ENCODE peak calls at places on chromosomes 1 and 21, in ten cellular contexts. F is cardiac muscle cell; N is aorta; I is CD4-positive, CD25-positive, alpha-beta regulatory T cell; O is CD4-positive, alpha-beta T cell; C is substantia nigra; Z is PC-3; G is uterus; A is heart right ventricle; E is transverse colon. U is an unnamed sample.

GRCh38 chr1:109687641-109688499 is at the start of gene GSTM1:
- DNase-seq in G (peak), N (no peak), E (peak), Z (no peak), C (peak), O (peak), I (peak), F (peak), A (peak), U (no peak)

GRCh38 chr1:62735491-62736171 is 47.4 kb upstream of the DOCK7 start:
- DNase-seq in A (no peak), C (no peak), N (no peak), F (no peak), E (no peak), G (no peak), Z (peak), O (no peak), I (no peak), U (no peak)

GRCh38 chr1:64235133-64235532 is 31.7 kb downstream of the UBE2U start:
- DNase-seq in Z (no peak), C (no peak), A (no peak), G (no peak), O (no peak), N (no peak), F (no peak), E (no peak), I (no peak), U (no peak)

GRCh38 chr1:65068202-65069011 is 79.6 kb upstream of the AK4 start:
- DNase-seq in N (no peak), G (peak), C (no peak), E (peak), I (peak), Z (peak), A (no peak), F (no peak), O (no peak), U (no peak)

GRCh38 chr1:185284533-185285244 is 32.4 kb downstream of the IVNS1ABP start:
- DNase-seq in A (no peak), F (peak), Z (no peak), I (no peak), O (no peak), N (no peak), G (no peak), C (no peak), E (no peak), U (no peak)

GRCh38 chr1:7842517-7842916 is 10.3 kb downstream of the UTS2 start:
- DNase-seq in Z (no peak), A (no peak), G (no peak), E (peak), I (no peak), C (no peak), F (no peak), O (no peak), N (no peak), U (no peak)

GRCh38 chr1:200038987-200039848 is 11.7 kb downstream of the NR5A2 start:
- DNase-seq in E (peak), C (no peak), G (no peak), A (peak), F (peak), I (no peak), O (no peak), N (peak), Z (peak), U (no peak)

GRCh38 chr21:45113543-45113942 is 39.2 kb downstream of the ADARB1 start:
- DNase-seq in I (no peak), Z (no peak), A (no peak), C (no peak), N (no peak), O (no peak), E (no peak), G (no peak), F (peak), U (no peak)

GRCh38 chr1:155175927-155176371 is 2.3 kb downstream of the TRIM46 start:
- DNase-seq in G (no peak), Z (peak), E (peak), A (no peak), C (no peak), F (no peak), N (peak), O (no peak), I (no peak), U (no peak)

DNA sequence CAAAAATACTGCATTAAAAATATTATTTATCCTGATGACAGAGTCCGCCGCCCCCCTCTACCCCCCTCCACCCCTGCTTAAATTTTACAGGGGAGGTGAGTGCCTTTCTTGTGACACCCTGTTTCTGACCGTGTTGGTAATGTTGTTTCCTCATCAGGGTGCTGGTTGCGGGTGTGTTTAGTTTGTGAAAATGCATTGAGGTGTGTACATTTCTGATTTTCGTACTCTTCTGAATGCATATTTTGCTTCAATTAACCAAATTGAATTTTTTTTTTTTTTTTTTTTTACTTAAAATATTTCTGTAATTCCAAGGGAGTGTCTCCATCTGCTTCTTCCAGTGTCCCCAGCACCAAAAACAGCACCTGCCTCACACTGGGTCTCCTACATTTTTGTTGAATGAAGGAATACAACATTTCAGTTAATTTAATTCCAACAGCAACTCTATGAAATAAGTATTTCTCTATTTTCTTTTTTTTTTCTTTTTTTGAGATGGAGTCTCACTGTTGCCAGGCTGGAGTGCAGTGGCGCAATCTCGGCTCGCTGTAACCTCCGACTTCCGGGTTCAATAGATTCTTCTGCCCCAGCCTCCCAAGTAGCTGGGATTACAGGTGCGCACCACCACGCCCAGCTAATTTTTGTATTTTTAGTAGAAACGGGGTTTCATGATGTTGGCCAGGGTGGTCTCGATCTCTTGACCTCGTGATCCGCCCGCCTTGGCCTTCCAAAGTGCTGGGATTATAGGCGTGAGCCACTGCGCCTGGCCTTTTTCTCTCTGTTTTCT is 5.6 kb upstream of the SLC2A1 start:
- DNase-seq in C (no peak), Z (no peak), G (no peak), O (no peak), E (no peak), A (no peak), F (no peak), I (no peak), N (no peak), U (no peak)
- H3K27ac ChIP-seq in C (no peak), Z (peak), G (no peak), O (no peak), E (no peak), A (no peak), F (peak), I (no peak), N (no peak), U (no peak)

DNA sequence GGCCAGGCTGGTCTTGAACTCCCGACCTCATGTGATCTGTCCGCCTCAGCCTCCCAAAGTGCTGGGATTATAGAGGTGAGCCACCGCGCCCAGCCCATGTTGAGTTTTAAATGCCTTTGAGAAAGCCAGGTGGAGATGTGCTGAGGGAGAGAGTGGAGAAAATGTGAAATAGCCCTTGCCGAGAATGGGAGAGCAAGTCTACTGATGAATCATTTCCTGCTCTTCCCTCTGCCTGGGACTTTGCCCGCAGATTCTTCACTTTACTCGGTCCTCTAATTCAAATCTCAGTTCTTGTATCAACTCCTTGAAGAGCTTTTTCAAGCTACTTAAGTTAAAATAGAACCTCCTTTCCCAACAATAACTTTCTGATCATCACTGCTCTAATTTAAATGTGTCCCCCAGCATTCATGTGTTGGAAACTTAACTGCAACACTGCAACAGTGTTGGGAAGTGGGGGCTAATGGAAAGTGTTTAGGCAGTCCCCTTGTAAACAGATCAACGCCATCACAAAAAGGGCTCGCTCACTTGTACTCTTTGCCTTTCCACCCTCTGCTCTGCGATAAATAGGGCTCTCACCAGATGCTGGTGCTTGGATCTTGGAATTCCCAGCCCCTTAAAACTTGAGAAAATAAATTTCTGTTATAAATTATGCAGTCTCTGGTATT is 27.8 kb downstream of the OSBPL9 start:
- DNase-seq in G (peak), E (peak), A (no peak), C (no peak), F (no peak), I (no peak), O (no peak), N (no peak), Z (peak), U (no peak)
- H3K27ac ChIP-seq in G (peak), E (peak), A (peak), C (no peak), F (no peak), I (no peak), O (no peak), N (peak), Z (peak), U (no peak)

GRCh38 chr1:169488157-169488556 is 2.4 kb upstream of the SLC19A2 start:
- DNase-seq in N (no peak), A (no peak), E (no peak), G (no peak), I (no peak), Z (no peak), O (no peak), F (no peak), C (no peak), U (no peak)

GRCh38 chr1:169485427-169486280 is at the start of gene SLC19A2:
- DNase-seq in E (peak), N (peak), I (peak), G (peak), A (peak), Z (peak), F (peak), O (peak), C (peak), U (peak)

GRCh38 chr1:169487153-169487552 is 1.4 kb upstream of the SLC19A2 start:
- DNase-seq in C (no peak), I (no peak), N (no peak), Z (peak), O (no peak), A (no peak), F (no peak), E (no peak), G (no peak), U (no peak)

GRCh38 chr1:169486281-169486904 is 649 bp upstream of the SLC19A2 start:
- DNase-seq in I (no peak), N (no peak), O (no peak), G (peak), A (no peak), C (no peak), F (no peak), E (no peak), Z (peak), U (no peak)

DNA sequence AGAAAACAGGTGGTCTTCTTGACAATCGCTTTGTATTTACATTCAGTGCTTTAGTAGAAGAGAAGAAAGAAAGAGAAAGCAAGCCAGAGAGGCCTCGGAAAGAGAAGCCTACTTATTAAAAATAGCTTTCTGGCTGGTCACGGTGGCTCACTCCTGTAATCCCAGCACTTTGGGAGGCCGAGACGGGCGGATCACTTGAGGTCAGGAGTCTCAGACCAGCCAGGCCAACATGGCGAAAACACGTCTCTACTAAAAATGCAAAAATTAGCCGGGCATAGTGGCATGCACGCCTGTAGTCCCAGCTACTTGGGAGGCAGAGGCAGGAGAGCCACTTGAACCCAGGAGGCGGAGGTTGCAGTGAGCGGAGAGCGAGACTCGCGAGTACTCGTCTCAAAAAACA is 1.8 kb upstream of the SLC19A2 start:
- DNase-seq in C (no peak), F (no peak), G (no peak), A (no peak), O (no peak), N (no peak), I (no peak), E (no peak), Z (peak), U (no peak)
- H3K27ac ChIP-seq in C (no peak), F (peak), G (peak), A (peak), O (no peak), N (no peak), I (no peak), E (peak), Z (no peak), U (no peak)

GRCh38 chr21:37337831-37338230 is 28.7 kb upstream of the DYRK1A start:
- DNase-seq in I (no peak), C (no peak), G (no peak), E (no peak), O (no peak), A (no peak), N (no peak), Z (no peak), F (no peak), U (no peak)

GRCh38 chr21:37341254-37341960 is 25.2 kb upstream of the DYRK1A start:
- DNase-seq in F (no peak), I (no peak), E (no peak), O (no peak), Z (peak), N (no peak), A (no peak), C (no peak), G (no peak), U (no peak)

GRCh38 chr21:37337179-37337578 is 29.4 kb upstream of the DYRK1A start:
- DNase-seq in N (no peak), G (no peak), A (no peak), E (no peak), Z (no peak), F (no peak), O (no peak), C (no peak), I (no peak), U (no peak)

GRCh38 chr21:37339527-37339889 is 27.1 kb upstream of the DYRK1A start:
- DNase-seq in Z (no peak), C (no peak), F (no peak), N (no peak), G (no peak), E (no peak), A (no peak), I (no peak), O (no peak), U (no peak)

DNA sequence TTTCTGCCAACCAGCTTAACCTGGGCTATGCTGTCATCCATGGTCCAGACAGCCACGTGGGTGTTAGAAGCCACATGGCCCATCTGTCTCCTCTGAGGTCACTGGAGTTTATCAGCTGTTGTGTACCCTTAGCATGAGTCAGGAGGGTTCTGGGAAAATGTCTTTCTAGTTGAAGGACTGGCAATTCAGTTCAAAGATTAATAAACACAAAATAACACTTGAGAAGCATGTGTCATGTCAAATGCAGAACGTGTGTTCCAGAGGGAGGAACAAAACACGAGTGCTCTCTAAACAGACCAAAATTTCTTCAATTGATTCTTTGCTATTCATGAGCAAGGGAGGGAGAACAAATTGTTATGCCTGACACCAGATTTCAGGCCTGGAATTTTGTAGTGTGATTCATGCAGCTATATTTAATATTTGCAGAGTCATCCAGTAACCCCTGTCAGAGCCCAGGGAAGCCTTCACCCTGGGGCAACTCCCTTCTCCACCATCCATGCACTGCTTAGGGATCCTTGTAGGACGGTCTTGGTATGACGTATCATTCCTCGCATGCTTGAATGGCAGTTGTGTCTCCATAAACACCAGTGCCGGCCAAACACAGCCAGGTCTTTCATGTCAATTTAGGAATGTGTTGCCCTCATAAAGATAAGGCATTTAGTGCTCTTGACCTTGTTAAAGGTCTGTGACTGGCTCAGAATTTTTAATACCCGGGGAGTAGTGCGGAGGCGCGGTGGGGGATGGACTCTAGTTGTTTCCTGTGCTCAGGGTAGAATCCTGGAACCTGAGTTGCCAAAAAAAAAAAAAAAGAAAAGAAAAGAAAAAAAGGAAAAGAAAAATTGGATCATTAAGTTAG is 27.7 kb upstream of the DYRK1A start:
- DNase-seq in A (peak), F (peak), E (no peak), G (peak), Z (peak), O (no peak), N (peak), C (no peak), I (no peak), U (no peak)
- H3K27ac ChIP-seq in A (peak), F (peak), E (peak), G (peak), Z (peak), O (no peak), N (peak), C (no peak), I (no peak), U (no peak)

GRCh38 chr1:60904079-60904852 is 178.1 kb upstream of the NFIA start:
- DNase-seq in O (no peak), E (no peak), Z (peak), N (peak), I (no peak), G (no peak), A (peak), C (peak), F (no peak), U (peak)
- H3K27ac ChIP-seq in O (no peak), E (no peak), Z (no peak), N (peak), I (no peak), G (no peak), A (peak), C (no peak), F (no peak), U (peak)

GRCh38 chr1:31704261-31705079 is 653 bp upstream of the COL16A1 start:
- DNase-seq in C (no peak), O (no peak), F (no peak), I (no peak), E (peak), A (no peak), G (peak), N (no peak), Z (peak), U (no peak)

GRCh38 chr1:31703431-31704260 is at the start of gene COL16A1:
- DNase-seq in G (peak), E (peak), Z (no peak), N (peak), A (peak), I (no peak), F (peak), O (no peak), C (peak), U (peak)

GRCh38 chr1:31700468-31701136 is 3.2 kb downstream of the COL16A1 start:
- DNase-seq in E (no peak), G (no peak), I (no peak), Z (no peak), C (no peak), N (no peak), F (no peak), A (no peak), O (no peak), U (no peak)

GRCh38 chr1:31701137-31701736 is 2.6 kb downstream of the COL16A1 start:
- DNase-seq in G (peak), A (peak), F (no peak), O (no peak), Z (peak), C (peak), N (peak), E (peak), I (no peak), U (peak)

GRCh38 chr1:31702836-31703404 is 897 bp downstream of the COL16A1 start:
- DNase-seq in G (no peak), C (no peak), F (no peak), N (no peak), I (no peak), O (no peak), Z (no peak), E (no peak), A (no peak), U (no peak)
- H3K27ac ChIP-seq in G (peak), C (peak), F (no peak), N (peak), I (no peak), O (no peak), Z (no peak), E (peak), A (no peak), U (peak)

DNA sequence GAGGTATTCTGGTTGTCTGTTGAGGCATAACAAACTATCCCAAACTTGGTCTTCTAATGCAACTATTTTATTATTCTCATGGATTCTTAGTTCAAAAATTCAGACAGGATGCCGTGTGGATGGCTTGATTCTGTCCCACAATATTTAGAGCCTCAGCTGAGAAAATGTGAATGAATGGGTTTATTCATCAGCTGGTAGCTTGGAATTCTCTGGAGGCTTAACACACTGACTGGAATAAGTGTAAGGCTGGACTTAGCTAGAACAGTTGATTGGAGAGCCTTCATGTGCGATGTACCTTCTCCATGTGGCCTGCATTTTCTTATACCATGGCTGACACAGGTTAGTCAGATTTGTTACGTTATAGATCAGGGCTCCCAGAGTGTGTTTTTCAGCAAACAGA is 30.8 kb downstream of the TNNI3K start:
- DNase-seq in O (no peak), E (no peak), N (no peak), G (no peak), F (no peak), C (no peak), A (no peak), I (no peak), Z (no peak), U (no peak)
- H3K27ac ChIP-seq in O (no peak), E (no peak), N (no peak), G (no peak), F (no peak), C (no peak), A (no peak), I (no peak), Z (no peak), U (no peak)

DNA sequence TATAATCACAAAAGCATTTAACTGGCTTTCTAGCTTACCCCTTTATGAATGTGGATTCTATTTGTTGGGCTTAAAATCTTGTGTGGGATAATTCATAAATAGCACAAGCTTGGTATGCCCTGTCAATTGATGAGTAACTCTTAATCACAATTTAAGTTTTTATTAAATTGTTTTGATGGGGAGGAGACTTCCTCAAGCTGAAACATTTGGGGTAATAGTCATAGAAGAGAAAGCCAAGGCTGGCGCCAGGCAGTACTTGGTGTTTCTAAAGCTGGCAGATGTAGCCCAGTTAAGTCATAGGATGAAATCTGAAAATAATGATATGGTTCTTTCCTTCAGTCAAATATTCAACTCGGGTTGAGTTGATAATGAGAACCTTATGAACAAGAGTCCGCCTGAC is 167.2 kb downstream of the FMN2 start:
- DNase-seq in I (no peak), G (no peak), A (no peak), E (no peak), C (no peak), N (no peak), F (no peak), O (no peak), Z (peak), U (no peak)
- H3K27ac ChIP-seq in I (no peak), G (no peak), A (no peak), E (no peak), C (no peak), N (no peak), F (no peak), O (no peak), Z (peak), U (no peak)

GRCh38 chr1:54542962-54543539 is 5.0 kb upstream of the ACOT11 start:
- DNase-seq in I (no peak), O (no peak), E (no peak), F (no peak), C (no peak), Z (no peak), A (no peak), N (no peak), G (no peak), U (no peak)
- H3K27ac ChIP-seq in I (no peak), O (no peak), E (peak), F (peak), C (no peak), Z (no peak), A (no peak), N (peak), G (peak), U (no peak)